ENCODE peak calls at places on chromosomes 13 and 19, in seven cellular contexts. C is AG04450, E is PC-9, G is Calu3, I is astrocyte of the spinal cord, R is activated B cell treated with CpG ODN at 0.5 μM for 24 hours, N is IMR-90. S is an unnamed sample.

GRCh38 chr19:640606-641170 is 1.0 kb downstream of the FGF22 start:
- DNase-seq in I (no peak), N (no peak), C (no peak), E (no peak), R (no peak), G (no peak), S (no peak)

GRCh38 chr19:55626350-55626749 is 2.0 kb upstream of the ZNF784 start:
- DNase-seq in G (no peak), N (no peak), I (no peak), C (no peak), R (no peak), E (no peak), S (no peak)

GRCh38 chr19:47331931-47332547 is at the start of gene C5AR2:
- DNase-seq in R (no peak), G (no peak), C (no peak), I (no peak), E (no peak), N (no peak), S (no peak)

GRCh38 chr13:106176103-106176502 is 359.4 kb downstream of the EFNB2 start:
- DNase-seq in I (peak), G (no peak), R (no peak), N (peak), C (no peak), E (no peak), S (no peak)

GRCh38 chr19:12043752-12044422 is 8.4 kb upstream of the ZNF433 start:
- DNase-seq in I (no peak), R (no peak), C (no peak), N (no peak), E (no peak), G (no peak), S (no peak)

GRCh38 chr13:53250272-53250875 is 221.8 kb downstream of the OLFM4 start:
- DNase-seq in N (peak), I (peak), C (peak), E (peak), G (peak), R (no peak), S (no peak)

GRCh38 chr13:79385694-79386093 is 20.4 kb downstream of the RBM26 start:
- DNase-seq in E (no peak), I (no peak), R (no peak), C (no peak), G (no peak), N (no peak), S (no peak)

GRCh38 chr13:99803141-99803540 is 168.4 kb downstream of the ZIC5 start:
- DNase-seq in R (no peak), E (no peak), G (no peak), I (no peak), C (no peak), N (no peak), S (no peak)

GRCh38 chr13:39284801-39285388 is 246.6 kb downstream of the NHLRC3 start:
- DNase-seq in C (no peak), R (no peak), I (no peak), N (peak), G (no peak), E (no peak), S (no peak)

GRCh38 chr19:42553292-42554045 is 25.2 kb upstream of the CEACAM1 start:
- DNase-seq in E (no peak), C (peak), I (peak), N (peak), R (no peak), G (no peak), S (no peak)

GRCh38 chr19:8373867-8374813 is 10.2 kb downstream of the ANGPTL4 start:
- DNase-seq in G (no peak), I (peak), E (no peak), N (no peak), C (no peak), R (no peak), S (no peak)

GRCh38 chr19:54164369-54165068 is 5.0 kb upstream of the LENG1 start:
- DNase-seq in G (peak), I (no peak), E (no peak), R (no peak), N (peak), C (no peak), S (peak)

GRCh38 chr19:801030-801860 is 4.0 kb downstream of the PTBP1 start:
- DNase-seq in I (peak), E (no peak), G (peak), R (no peak), N (no peak), C (no peak), S (no peak)

GRCh38 chr19:17332677-17333581 is 1.7 kb downstream of the ANO8 start:
- DNase-seq in E (no peak), R (no peak), G (no peak), I (peak), N (peak), C (no peak), S (no peak)

GRCh38 chr19:49838816-49839588 is 12.0 kb upstream of the PTOV1 start:
- DNase-seq in G (no peak), E (no peak), I (no peak), C (no peak), N (no peak), R (no peak), S (no peak)

GRCh38 chr13:76638160-76638559 is 248.0 kb downstream of the KCTD12 start:
- DNase-seq in R (no peak), C (no peak), N (no peak), G (no peak), E (no peak), I (no peak), S (no peak)

GRCh38 chr19:45693168-45693788 is 812 bp downstream of the QPCTL start:
- DNase-seq in G (peak), E (peak), I (peak), R (peak), N (peak), C (no peak), S (peak)

GRCh38 chr19:12779162-12779993 is 4.0 kb upstream of the HOOK2 start:
- DNase-seq in N (peak), E (peak), I (peak), G (peak), R (no peak), C (no peak), S (no peak)

GRCh38 chr13:62684359-62684758 is 1268.7 kb upstream of the PCDH20 start:
- DNase-seq in I (no peak), G (no peak), R (no peak), C (no peak), N (no peak), E (no peak), S (no peak)

GRCh38 chr19:10707440-10707839 is 6.2 kb downstream of the QTRT1 start:
- DNase-seq in G (no peak), R (no peak), I (no peak), N (no peak), E (no peak), C (no peak), S (no peak)

GRCh38 chr13:99218545-99218944 is 17.9 kb downstream of the UBAC2 start:
- DNase-seq in G (no peak), C (no peak), N (peak), I (peak), E (no peak), R (no peak), S (no peak)

GRCh38 chr19:58350001-58350801 is 3.1 kb downstream of the A1BG start:
- DNase-seq in R (no peak), C (no peak), E (no peak), N (no peak), G (peak), I (no peak), S (no peak)

GRCh38 chr13:21320642-21321034 is 138.5 kb downstream of the ZDHHC20 start:
- DNase-seq in R (no peak), N (no peak), E (no peak), C (no peak), I (no peak), G (no peak), S (no peak)

GRCh38 chr13:60654405-60654804 is 257.4 kb downstream of the TDRD3 start:
- DNase-seq in E (peak), G (no peak), C (no peak), I (peak), R (no peak), N (no peak), S (no peak)

GRCh38 chr13:74136089-74136658 is 2.0 kb upstream of the KLF12 start:
- DNase-seq in E (no peak), I (peak), G (no peak), N (peak), C (no peak), R (no peak), S (peak)

GRCh38 chr19:23996549-23996948 is 81.9 kb downstream of the ZNF726 start:
- DNase-seq in E (no peak), C (no peak), R (no peak), G (peak), I (no peak), N (no peak), S (no peak)
- TF ChIP-seq CTCF in E (peak), C (peak), R (no peak), G (peak), I (peak), N (peak), S (no peak)

GRCh38 chr13:23876265-23876664 is 12.9 kb downstream of the MIPEP start:
- DNase-seq in G (no peak), C (no peak), I (no peak), N (peak), R (no peak), E (no peak), S (no peak)

GRCh38 chr13:23867027-23867491 is 22.1 kb downstream of the MIPEP start:
- DNase-seq in I (peak), N (peak), R (no peak), G (no peak), E (no peak), C (no peak), S (no peak)

GRCh38 chr13:23870356-23871146 is 18.6 kb downstream of the MIPEP start:
- DNase-seq in G (no peak), R (no peak), I (no peak), N (no peak), E (no peak), C (no peak), S (no peak)

GRCh38 chr13:23868521-23868920 is 20.7 kb downstream of the MIPEP start:
- DNase-seq in R (no peak), C (peak), I (peak), N (peak), E (no peak), G (peak), S (no peak)

GRCh38 chr13:23871616-23872220 is 17.5 kb downstream of the MIPEP start:
- DNase-seq in N (peak), G (no peak), I (peak), R (no peak), C (no peak), E (no peak), S (no peak)
- TF ChIP-seq CTCF in N (peak), G (peak), I (peak), R (peak), C (peak), E (peak), S (peak)

DNA sequence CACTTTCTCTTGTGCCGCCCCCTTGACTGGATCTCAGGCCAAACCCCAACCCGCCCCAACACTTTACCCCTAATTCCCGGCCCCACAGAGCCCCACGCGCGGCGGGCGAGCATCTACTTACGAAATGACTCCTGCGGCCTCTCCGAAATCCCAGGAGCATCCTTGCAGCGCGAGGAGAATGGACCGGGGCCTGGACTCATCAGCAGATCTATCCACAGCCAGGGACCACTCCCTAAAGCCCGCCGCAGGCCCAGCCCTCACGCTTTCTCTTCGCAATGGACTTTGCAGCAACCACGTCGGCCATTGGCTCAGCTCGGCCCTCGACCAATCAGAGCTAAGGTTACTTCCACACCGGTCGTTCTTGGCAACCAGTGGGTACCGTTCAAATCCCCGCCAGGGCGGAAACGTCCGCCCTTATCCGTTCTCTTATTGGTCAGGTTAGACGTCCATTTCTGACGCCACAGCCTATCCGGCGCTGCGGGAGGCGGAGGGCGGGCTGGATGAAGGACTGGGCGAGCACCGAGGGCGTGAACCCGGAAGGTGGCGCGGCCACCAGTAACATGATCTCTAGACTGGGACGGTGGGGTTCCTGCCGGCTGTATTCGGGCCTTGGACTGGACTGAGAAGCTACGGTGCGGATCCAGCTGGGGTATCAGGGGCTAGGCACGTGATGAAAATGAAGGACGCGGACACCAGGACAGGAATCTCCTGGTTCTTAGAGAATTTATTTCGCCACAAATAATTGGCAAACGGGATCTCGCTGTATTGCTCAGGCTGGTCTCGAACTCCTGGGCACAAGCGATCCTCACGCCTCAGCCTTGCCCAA is at the start of the genes CEP89 and FAAP24:
- DNase-seq in G (peak), N (peak), C (peak), E (peak), R (peak), I (peak), S (peak)
- TF ChIP-seq CTCF in G (no peak), N (no peak), C (no peak), E (no peak), R (no peak), I (no peak), S (no peak)

GRCh38 chr19:32342695-32343094 is 2.7 kb upstream of the ZNF507 start:
- DNase-seq in R (no peak), E (no peak), G (no peak), N (no peak), I (no peak), C (no peak), S (no peak)

GRCh38 chr19:32343550-32344262 is 1.7 kb upstream of the ZNF507 start:
- DNase-seq in I (no peak), E (peak), G (no peak), N (no peak), R (no peak), C (no peak), S (no peak)

GRCh38 chr19:32346901-32347300 is 1.5 kb downstream of the ZNF507 start:
- DNase-seq in R (no peak), G (no peak), C (no peak), N (no peak), E (no peak), I (no peak), S (no peak)

GRCh38 chr19:32349724-32350475 is 4.5 kb downstream of the ZNF507 start:
- DNase-seq in N (peak), C (no peak), G (peak), E (no peak), R (no peak), I (no peak), S (no peak)

GRCh38 chr19:32345261-32346207 is at the start of gene ZNF507:
- DNase-seq in I (peak), C (no peak), N (peak), E (peak), G (peak), R (peak), S (peak)
- TF ChIP-seq CTCF in I (peak), C (peak), N (peak), E (no peak), G (no peak), R (no peak), S (no peak)

GRCh38 chr19:51663650-51664049 is 17.0 kb upstream of the SIGLEC14 start:
- DNase-seq in G (no peak), E (no peak), R (no peak), C (no peak), N (no peak), I (no peak), S (no peak)

GRCh38 chr19:51664997-51665396 is 18.4 kb upstream of the SIGLEC14 start:
- DNase-seq in I (no peak), C (no peak), N (no peak), E (no peak), R (no peak), G (peak), S (no peak)

GRCh38 chr19:51664131-51664530 is 17.5 kb upstream of the SIGLEC14 start:
- DNase-seq in N (no peak), G (no peak), E (no peak), R (no peak), C (no peak), I (no peak), S (no peak)

DNA sequence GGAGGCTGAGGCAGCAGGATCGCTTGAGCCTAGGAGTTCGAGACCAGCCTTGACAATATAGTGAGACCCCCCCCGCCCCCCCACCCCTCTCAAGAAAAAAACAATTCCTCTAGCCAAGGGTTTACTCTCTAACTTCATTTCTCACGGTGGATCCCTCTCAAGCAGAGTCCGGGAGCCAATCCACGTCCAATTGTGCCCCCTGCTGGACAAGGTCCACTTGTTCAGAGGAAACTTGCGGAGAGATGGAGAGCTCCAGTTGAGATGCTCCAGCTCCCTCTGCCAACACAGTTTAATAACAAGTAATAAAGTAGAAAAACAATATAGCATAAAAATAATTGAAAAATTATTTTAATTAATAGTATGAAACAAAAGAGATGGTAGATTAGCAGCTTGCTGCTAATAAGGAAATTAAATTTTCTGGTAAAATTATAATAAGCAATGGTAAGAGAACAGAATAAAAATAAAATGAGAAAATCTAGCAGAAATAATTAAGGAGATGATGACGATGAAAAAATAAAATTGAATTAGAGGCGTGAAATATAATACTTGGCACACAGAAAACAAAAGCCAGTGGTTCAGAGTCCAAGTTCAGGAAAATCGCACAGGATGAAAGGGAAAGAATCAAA is 14.5 kb upstream of the SIGLEC14 start:
- DNase-seq in E (peak), C (peak), N (peak), R (peak), I (peak), G (peak), S (peak)
- TF ChIP-seq CTCF in E (peak), C (peak), N (peak), R (no peak), I (peak), G (peak), S (peak)

GRCh38 chr19:40594657-40595077 is 6.5 kb upstream of the LTBP4 start:
- DNase-seq in E (no peak), G (no peak), R (no peak), N (peak), C (no peak), I (no peak), S (no peak)
- TF ChIP-seq CTCF in E (no peak), G (no peak), R (no peak), N (peak), C (peak), I (no peak), S (no peak)

DNA sequence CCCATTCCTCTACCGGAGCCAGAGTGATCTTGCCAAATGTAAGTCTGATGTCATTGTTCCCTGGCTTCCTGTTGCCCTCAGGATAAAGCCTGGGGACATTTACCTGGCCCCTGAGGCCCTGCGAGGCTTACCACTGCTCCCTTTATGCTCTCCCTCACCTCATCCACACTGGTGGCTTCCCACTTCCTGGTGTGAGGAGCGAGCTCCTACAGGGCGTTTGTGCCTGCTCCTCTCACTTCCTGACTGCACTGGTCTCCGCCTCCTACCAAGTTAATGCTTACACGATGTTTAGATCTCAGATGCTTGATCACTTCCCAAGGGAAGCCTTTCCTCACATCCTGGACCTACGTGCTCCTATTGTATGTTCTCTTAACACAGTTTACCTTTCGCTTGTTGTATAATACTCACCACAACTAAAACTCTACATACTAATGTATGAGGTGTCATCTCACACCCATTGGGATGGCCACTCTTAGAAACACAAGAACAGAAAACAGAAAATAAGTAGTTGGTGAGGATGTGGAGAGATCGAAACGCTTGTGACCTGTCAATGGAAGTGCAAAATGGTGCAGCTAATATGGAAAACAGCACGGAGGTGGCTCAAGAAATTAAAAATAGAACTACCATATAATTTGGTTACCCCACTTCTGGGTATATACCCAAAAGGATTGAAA is 177.6 kb downstream of the SHISA2 start:
- DNase-seq in G (no peak), C (no peak), I (no peak), R (no peak), E (no peak), N (no peak), S (no peak)
- TF ChIP-seq CTCF in G (no peak), C (no peak), I (no peak), R (no peak), E (no peak), N (no peak), S (no peak)

GRCh38 chr13:112042496-112042895 is 24.5 kb upstream of the SOX1 start:
- DNase-seq in G (no peak), I (no peak), E (no peak), N (no peak), R (no peak), C (no peak), S (no peak)
- TF ChIP-seq CTCF in G (no peak), I (no peak), E (no peak), N (no peak), R (no peak), C (no peak), S (no peak)

DNA sequence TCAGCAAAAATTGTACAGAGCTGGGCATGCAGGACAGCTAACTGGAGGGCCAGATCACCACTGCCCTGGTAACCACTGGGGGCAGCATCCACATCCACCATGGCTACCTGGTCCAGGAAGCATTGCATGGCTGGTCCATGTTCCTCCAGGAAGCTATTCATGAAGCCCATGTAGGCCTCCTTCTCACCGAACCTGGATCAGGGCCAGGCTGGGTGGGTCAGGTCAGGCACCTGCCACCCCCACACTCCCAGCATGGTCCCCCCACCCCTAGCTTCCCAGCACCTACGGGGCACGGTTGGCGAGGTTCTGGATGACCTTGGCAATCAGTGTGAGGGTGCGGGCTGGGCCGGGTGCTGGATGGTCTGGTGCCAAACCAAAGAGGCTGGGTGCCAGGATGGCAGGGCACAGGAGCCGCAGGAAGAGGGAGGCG is 4.6 kb upstream of the WIZ start:
- DNase-seq in R (no peak), G (peak), N (no peak), E (no peak), C (no peak), I (no peak), S (no peak)
- TF ChIP-seq CTCF in R (no peak), G (no peak), N (no peak), E (peak), C (peak), I (peak), S (no peak)

S was measured in natural killer cell.